ENCODE peak calls at places on chromosomes 2 and 18, in seven cellular contexts. I, F, G, H, C, U and M are unnamed samples. For H3K27me3, the result is how much of the 10 kb centered on the place peaks cover.

GRCh38 chr2:191521608-191522208 is 156.2 kb upstream of the NABP1 start:
- DNase-seq in C (no peak), I (peak), U (no peak), H (no peak), F (no peak), G (no peak), M (no peak)

GRCh38 chr2:20626698-20627471 is 24.0 kb downstream of the HS1BP3 start:
- DNase-seq in H (peak), I (no peak), G (peak), F (peak), U (no peak), C (peak), M (no peak)

GRCh38 chr2:8115451-8115850 is 566.4 kb upstream of the ID2 start:
- DNase-seq in C (no peak), H (no peak), U (no peak), G (no peak), F (no peak), I (no peak), M (no peak)

GRCh38 chr2:56369316-56369715 is 185.5 kb downstream of the CCDC85A start:
- DNase-seq in U (no peak), I (peak), F (no peak), H (no peak), G (no peak), C (no peak), M (no peak)

GRCh38 chr2:102376052-102376591 is 20.5 kb downstream of the IL18R1 start:
- DNase-seq in G (no peak), C (no peak), F (no peak), I (peak), U (no peak), H (no peak), M (no peak)

GRCh38 chr18:9577361-9577760 is 37.0 kb downstream of the PPP4R1 start:
- DNase-seq in C (no peak), G (no peak), I (no peak), H (no peak), U (no peak), F (no peak), M (peak)

GRCh38 chr2:71667256-71668182 is 214.2 kb downstream of the DYSF start:
- DNase-seq in H (peak), C (no peak), F (no peak), I (no peak), G (no peak), U (no peak), M (no peak)

GRCh38 chr2:42765686-42766085 is 1.8 kb upstream of the OXER1 start:
- DNase-seq in C (no peak), H (no peak), F (no peak), G (no peak), U (no peak), I (no peak), M (no peak)

GRCh38 chr18:12431561-12431960 is 23.8 kb downstream of the PRELID3A start:
- DNase-seq in G (no peak), I (no peak), U (no peak), F (no peak), C (no peak), H (no peak), M (no peak)

GRCh38 chr18:24427484-24427883 is 1.0 kb downstream of the IMPACT start:
- DNase-seq in U (no peak), F (no peak), G (no peak), I (peak), C (no peak), H (peak), M (peak)

GRCh38 chr2:3037196-3038194 is 340.1 kb downstream of the EIPR1 start:
- DNase-seq in G (no peak), F (no peak), H (no peak), U (no peak), I (no peak), C (no peak), M (no peak)
- H3K27me3 ChIP-seq in G (under half), F (under half), H (under half), U (under half), I (under half), C (under half), M (under half)

DNA sequence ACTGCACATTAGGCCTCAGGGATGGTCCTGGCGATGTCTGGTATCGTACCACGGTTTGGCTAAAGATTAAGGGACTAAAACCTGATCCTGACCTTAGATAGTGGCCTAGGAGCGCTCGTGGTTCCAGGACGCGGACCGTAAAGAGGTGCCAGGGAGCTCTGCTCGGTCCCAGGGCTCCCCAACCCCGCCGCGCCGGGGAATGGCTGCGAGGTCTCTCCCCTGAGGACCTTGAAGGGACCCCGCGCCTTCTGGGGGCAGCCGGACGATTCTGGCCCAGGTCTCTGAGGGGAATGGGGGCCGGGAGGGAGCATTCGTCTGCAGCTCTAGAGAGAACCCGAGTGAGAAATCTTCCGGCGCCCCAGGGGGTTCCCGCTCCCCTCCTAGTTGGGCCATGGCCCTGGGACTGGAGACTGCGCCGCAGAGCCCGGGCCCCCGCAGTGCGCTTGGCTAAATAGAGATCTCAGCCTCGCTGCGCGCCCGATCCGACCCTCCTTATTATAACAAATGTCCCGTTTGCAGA is 1.8 kb downstream of the PAX8 start:
- DNase-seq in F (no peak), I (no peak), U (no peak), H (no peak), C (no peak), G (no peak), M (no peak)
- H3K27me3 ChIP-seq in F (half or more), I (half or more), U (under half), H (under half), C (half or more), G (under half), M (under half)

GRCh38 chr2:86787701-86788100 is 3.0 kb downstream of the CD8A start:
- DNase-seq in U (no peak), H (no peak), I (no peak), G (no peak), F (no peak), C (no peak), M (no peak)
- H3K27me3 ChIP-seq in U (under half), H (under half), I (under half), G (under half), F (under half), C (half or more), M (under half)

GRCh38 chr2:225353579-225354085 is 45.9 kb upstream of the NYAP2 start:
- DNase-seq in C (no peak), H (no peak), G (no peak), I (no peak), F (no peak), U (no peak), M (no peak)
- H3K27me3 ChIP-seq in C (under half), H (under half), G (under half), I (under half), F (under half), U (under half), M (under half)

GRCh38 chr2:120419955-120420354 is 74.0 kb downstream of the INHBB start:
- DNase-seq in F (no peak), H (no peak), C (no peak), G (no peak), U (no peak), I (no peak), M (no peak)
- H3K27me3 ChIP-seq in F (under half), H (under half), C (under half), G (under half), U (under half), I (under half), M (under half)

DNA sequence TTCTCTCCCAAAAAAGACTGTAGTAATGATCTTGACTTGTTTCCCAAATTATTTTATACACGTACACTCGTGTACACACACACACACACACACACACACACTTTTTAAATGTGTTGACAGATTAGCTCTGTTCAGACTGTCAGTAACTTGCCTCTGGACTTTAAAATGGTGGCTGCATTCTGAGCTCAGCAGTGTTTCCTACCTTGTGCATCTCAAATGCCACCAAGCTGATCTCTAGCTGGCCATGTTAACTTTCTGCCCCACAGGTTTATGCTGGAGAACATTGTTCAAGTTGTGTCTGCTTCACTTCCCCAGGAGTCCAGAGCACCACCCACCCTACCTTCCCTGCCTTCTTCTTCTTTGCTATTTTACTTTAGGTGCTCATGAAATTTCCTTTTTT is 73.4 kb upstream of the TMEM87B start:
- DNase-seq in F (no peak), C (no peak), I (no peak), G (no peak), H (no peak), U (no peak), M (no peak)
- H3K27me3 ChIP-seq in F (under half), C (under half), I (half or more), G (under half), H (under half), U (under half), M (under half)